ENCODE peak calls at places on chromosome 1, in seven cellular contexts. One of them, this sample, is unnamed.

GRCh38 chr1:67780637-67781036 is 52.6 kb downstream of the GNG12 start:
- DNase-seq in activated CD8-positive, alpha-beta memory T cell treated with anti-CD3 and anti-CD28 coated beads, Interleukin-2, amount 10 ng/mL, durations not matched to agents 7 days and 5 days: no peak
- DNase-seq in sigmoid colon: peak
- DNase-seq in Ammon's horn: no peak
- DNase-seq in IMR-90: no peak
- DNase-seq in kidney tubule cell: no peak
- DNase-seq in progenitor cell of endocrine pancreas: no peak
- DNase-seq in this sample: no peak

GRCh38 chr1:30868833-30869435 is 39.6 kb downstream of the SDC3 start:
- DNase-seq in activated CD8-positive, alpha-beta memory T cell treated with anti-CD3 and anti-CD28 coated beads, Interleukin-2, amount 10 ng/mL, durations not matched to agents 7 days and 5 days: peak
- DNase-seq in sigmoid colon: no peak
- DNase-seq in Ammon's horn: no peak
- DNase-seq in IMR-90: no peak
- DNase-seq in kidney tubule cell: no peak
- DNase-seq in progenitor cell of endocrine pancreas: no peak
- DNase-seq in this sample: no peak

GRCh38 chr1:154353460-154353904 is 28.2 kb downstream of the ATP8B2 start:
- DNase-seq in activated CD8-positive, alpha-beta memory T cell treated with anti-CD3 and anti-CD28 coated beads, Interleukin-2, amount 10 ng/mL, durations not matched to agents 7 days and 5 days: no peak
- DNase-seq in sigmoid colon: no peak
- DNase-seq in Ammon's horn: no peak
- DNase-seq in IMR-90: peak
- DNase-seq in kidney tubule cell: peak
- DNase-seq in progenitor cell of endocrine pancreas: no peak
- DNase-seq in this sample: no peak

GRCh38 chr1:184870319-184870718 is 104.0 kb downstream of the NIBAN1 start:
- DNase-seq in activated CD8-positive, alpha-beta memory T cell treated with anti-CD3 and anti-CD28 coated beads, Interleukin-2, amount 10 ng/mL, durations not matched to agents 7 days and 5 days: peak
- DNase-seq in sigmoid colon: no peak
- DNase-seq in Ammon's horn: no peak
- DNase-seq in IMR-90: no peak
- DNase-seq in kidney tubule cell: no peak
- DNase-seq in progenitor cell of endocrine pancreas: no peak
- DNase-seq in this sample: no peak

GRCh38 chr1:209748620-209749019 is 7.2 kb upstream of the TRAF3IP3 start:
- DNase-seq in activated CD8-positive, alpha-beta memory T cell treated with anti-CD3 and anti-CD28 coated beads, Interleukin-2, amount 10 ng/mL, durations not matched to agents 7 days and 5 days: no peak
- DNase-seq in sigmoid colon: no peak
- DNase-seq in Ammon's horn: no peak
- DNase-seq in IMR-90: no peak
- DNase-seq in kidney tubule cell: no peak
- DNase-seq in progenitor cell of endocrine pancreas: no peak
- DNase-seq in this sample: no peak

GRCh38 chr1:56441586-56441985 is 137.8 kb downstream of the PLPP3 start:
- DNase-seq in activated CD8-positive, alpha-beta memory T cell treated with anti-CD3 and anti-CD28 coated beads, Interleukin-2, amount 10 ng/mL, durations not matched to agents 7 days and 5 days: no peak
- DNase-seq in sigmoid colon: no peak
- DNase-seq in Ammon's horn: no peak
- DNase-seq in IMR-90: no peak
- DNase-seq in kidney tubule cell: no peak
- DNase-seq in progenitor cell of endocrine pancreas: no peak
- DNase-seq in this sample: no peak

GRCh38 chr1:241658081-241658793 is 6.2 kb downstream of the WDR64 start:
- DNase-seq in activated CD8-positive, alpha-beta memory T cell treated with anti-CD3 and anti-CD28 coated beads, Interleukin-2, amount 10 ng/mL, durations not matched to agents 7 days and 5 days: no peak
- DNase-seq in sigmoid colon: no peak
- DNase-seq in Ammon's horn: no peak
- DNase-seq in IMR-90: no peak
- DNase-seq in kidney tubule cell: peak
- DNase-seq in progenitor cell of endocrine pancreas: no peak
- DNase-seq in this sample: no peak

GRCh38 chr1:100989306-100990077 is 36.1 kb downstream of the DPH5 start:
- DNase-seq in activated CD8-positive, alpha-beta memory T cell treated with anti-CD3 and anti-CD28 coated beads, Interleukin-2, amount 10 ng/mL, durations not matched to agents 7 days and 5 days: no peak
- DNase-seq in sigmoid colon: no peak
- DNase-seq in Ammon's horn: no peak
- DNase-seq in IMR-90: peak
- DNase-seq in kidney tubule cell: peak
- DNase-seq in progenitor cell of endocrine pancreas: no peak
- DNase-seq in this sample: no peak

GRCh38 chr1:178510155-178510554 is 2.8 kb upstream of the TEX35 start:
- DNase-seq in activated CD8-positive, alpha-beta memory T cell treated with anti-CD3 and anti-CD28 coated beads, Interleukin-2, amount 10 ng/mL, durations not matched to agents 7 days and 5 days: no peak
- DNase-seq in sigmoid colon: no peak
- DNase-seq in Ammon's horn: no peak
- DNase-seq in IMR-90: peak
- DNase-seq in kidney tubule cell: peak
- DNase-seq in progenitor cell of endocrine pancreas: no peak
- DNase-seq in this sample: no peak

GRCh38 chr1:160863422-160864131 is 890 bp upstream of the CD244 start:
- DNase-seq in activated CD8-positive, alpha-beta memory T cell treated with anti-CD3 and anti-CD28 coated beads, Interleukin-2, amount 10 ng/mL, durations not matched to agents 7 days and 5 days: no peak
- DNase-seq in sigmoid colon: no peak
- DNase-seq in Ammon's horn: peak
- DNase-seq in IMR-90: no peak
- DNase-seq in kidney tubule cell: no peak
- DNase-seq in progenitor cell of endocrine pancreas: no peak
- DNase-seq in this sample: no peak

GRCh38 chr1:192877283-192877886 is 68.5 kb downstream of the RGS2 start:
- DNase-seq in activated CD8-positive, alpha-beta memory T cell treated with anti-CD3 and anti-CD28 coated beads, Interleukin-2, amount 10 ng/mL, durations not matched to agents 7 days and 5 days: no peak
- DNase-seq in sigmoid colon: no peak
- DNase-seq in Ammon's horn: no peak
- DNase-seq in IMR-90: no peak
- DNase-seq in kidney tubule cell: no peak
- DNase-seq in progenitor cell of endocrine pancreas: no peak
- DNase-seq in this sample: no peak

GRCh38 chr1:89563957-89564604 is 39.5 kb downstream of the LRRC8B start:
- DNase-seq in activated CD8-positive, alpha-beta memory T cell treated with anti-CD3 and anti-CD28 coated beads, Interleukin-2, amount 10 ng/mL, durations not matched to agents 7 days and 5 days: no peak
- DNase-seq in sigmoid colon: no peak
- DNase-seq in Ammon's horn: no peak
- DNase-seq in IMR-90: no peak
- DNase-seq in kidney tubule cell: no peak
- DNase-seq in progenitor cell of endocrine pancreas: no peak
- DNase-seq in this sample: no peak

GRCh38 chr1:33300673-33301072 is 20.2 kb downstream of the A3GALT2 start:
- DNase-seq in activated CD8-positive, alpha-beta memory T cell treated with anti-CD3 and anti-CD28 coated beads, Interleukin-2, amount 10 ng/mL, durations not matched to agents 7 days and 5 days: no peak
- DNase-seq in sigmoid colon: peak
- DNase-seq in Ammon's horn: no peak
- DNase-seq in IMR-90: peak
- DNase-seq in kidney tubule cell: no peak
- DNase-seq in progenitor cell of endocrine pancreas: no peak
- DNase-seq in this sample: no peak

GRCh38 chr1:44885406-44885805 is 42.4 kb upstream of the PTCH2 start:
- DNase-seq in activated CD8-positive, alpha-beta memory T cell treated with anti-CD3 and anti-CD28 coated beads, Interleukin-2, amount 10 ng/mL, durations not matched to agents 7 days and 5 days: no peak
- DNase-seq in sigmoid colon: no peak
- DNase-seq in Ammon's horn: no peak
- DNase-seq in IMR-90: no peak
- DNase-seq in kidney tubule cell: no peak
- DNase-seq in progenitor cell of endocrine pancreas: no peak
- DNase-seq in this sample: no peak

GRCh38 chr1:8477199-8477982 is 159.5 kb downstream of the SLC45A1 start:
- DNase-seq in activated CD8-positive, alpha-beta memory T cell treated with anti-CD3 and anti-CD28 coated beads, Interleukin-2, amount 10 ng/mL, durations not matched to agents 7 days and 5 days: peak
- DNase-seq in sigmoid colon: no peak
- DNase-seq in Ammon's horn: no peak
- DNase-seq in IMR-90: peak
- DNase-seq in kidney tubule cell: peak
- DNase-seq in progenitor cell of endocrine pancreas: no peak
- DNase-seq in this sample: no peak

GRCh38 chr1:55286851-55287602 is 71.9 kb upstream of the USP24 start:
- DNase-seq in activated CD8-positive, alpha-beta memory T cell treated with anti-CD3 and anti-CD28 coated beads, Interleukin-2, amount 10 ng/mL, durations not matched to agents 7 days and 5 days: no peak
- DNase-seq in sigmoid colon: no peak
- DNase-seq in Ammon's horn: no peak
- DNase-seq in IMR-90: peak
- DNase-seq in kidney tubule cell: peak
- DNase-seq in progenitor cell of endocrine pancreas: no peak
- DNase-seq in this sample: no peak

GRCh38 chr1:200038645-200038986 is 11.1 kb downstream of the NR5A2 start:
- DNase-seq in activated CD8-positive, alpha-beta memory T cell treated with anti-CD3 and anti-CD28 coated beads, Interleukin-2, amount 10 ng/mL, durations not matched to agents 7 days and 5 days: no peak
- DNase-seq in sigmoid colon: no peak
- DNase-seq in Ammon's horn: no peak
- DNase-seq in IMR-90: no peak
- DNase-seq in kidney tubule cell: no peak
- DNase-seq in progenitor cell of endocrine pancreas: peak
- DNase-seq in this sample: no peak

GRCh38 chr1:224683981-224684380 is 67.9 kb downstream of the CNIH3 start:
- DNase-seq in activated CD8-positive, alpha-beta memory T cell treated with anti-CD3 and anti-CD28 coated beads, Interleukin-2, amount 10 ng/mL, durations not matched to agents 7 days and 5 days: no peak
- DNase-seq in sigmoid colon: no peak
- DNase-seq in Ammon's horn: no peak
- DNase-seq in IMR-90: no peak
- DNase-seq in kidney tubule cell: no peak
- DNase-seq in progenitor cell of endocrine pancreas: no peak
- DNase-seq in this sample: no peak

GRCh38 chr1:89939059-89939570 is 55.8 kb upstream of the ZNF326 start:
- DNase-seq in activated CD8-positive, alpha-beta memory T cell treated with anti-CD3 and anti-CD28 coated beads, Interleukin-2, amount 10 ng/mL, durations not matched to agents 7 days and 5 days: no peak
- DNase-seq in sigmoid colon: no peak
- DNase-seq in Ammon's horn: peak
- DNase-seq in IMR-90: no peak
- DNase-seq in kidney tubule cell: no peak
- DNase-seq in progenitor cell of endocrine pancreas: no peak
- DNase-seq in this sample: no peak

GRCh38 chr1:76433528-76433927 is 359.0 kb downstream of the ST6GALNAC3 start:
- DNase-seq in activated CD8-positive, alpha-beta memory T cell treated with anti-CD3 and anti-CD28 coated beads, Interleukin-2, amount 10 ng/mL, durations not matched to agents 7 days and 5 days: no peak
- DNase-seq in sigmoid colon: no peak
- DNase-seq in Ammon's horn: no peak
- DNase-seq in IMR-90: peak
- DNase-seq in kidney tubule cell: no peak
- DNase-seq in progenitor cell of endocrine pancreas: no peak
- DNase-seq in this sample: no peak

GRCh38 chr1:34547043-34547674 is 207.7 kb upstream of the GJB5 start:
- DNase-seq in activated CD8-positive, alpha-beta memory T cell treated with anti-CD3 and anti-CD28 coated beads, Interleukin-2, amount 10 ng/mL, durations not matched to agents 7 days and 5 days: no peak
- DNase-seq in sigmoid colon: no peak
- DNase-seq in Ammon's horn: no peak
- DNase-seq in IMR-90: no peak
- DNase-seq in kidney tubule cell: peak
- DNase-seq in progenitor cell of endocrine pancreas: no peak
- DNase-seq in this sample: no peak

This sample was measured in NCI-H2107.